ENCODE peak calls at places on chromosomes 11 and 22, in six cellular contexts. X, N, F, Y, T and P are unnamed samples. For H3K4me1, the result is how much of the 10 kb centered on the place peaks cover.

GRCh38 chr11:6251120-6251733 is 8.4 kb upstream of the CCKBR start:
- DNase-seq in N (peak), F (peak), Y (peak), X (peak), T (no peak), P (no peak)

GRCh38 chr22:49229483-49230193 is 598.0 kb downstream of the BRD1 start:
- DNase-seq in T (no peak), N (no peak), F (no peak), Y (no peak), X (no peak), P (peak)

GRCh38 chr11:17745032-17745772 is 10.6 kb downstream of the KCNC1 start:
- DNase-seq in F (no peak), T (no peak), N (no peak), Y (no peak), X (peak), P (peak)

GRCh38 chr11:95512177-95512576 is 277.4 kb downstream of the FAM76B start:
- DNase-seq in F (no peak), X (peak), Y (no peak), N (no peak), T (no peak), P (peak)

GRCh38 chr11:61045271-61045670 is 57.0 kb upstream of the CD5 start:
- DNase-seq in T (no peak), N (no peak), X (no peak), F (no peak), Y (no peak), P (no peak)

GRCh38 chr11:57711414-57712255 is at the start of gene MED19:
- DNase-seq in T (peak), F (no peak), X (peak), N (peak), Y (peak), P (peak)

GRCh38 chr22:17844150-17844549 is 69.9 kb upstream of the BID start:
- DNase-seq in X (no peak), T (no peak), N (no peak), Y (no peak), F (no peak), P (no peak)

GRCh38 chr22:47762141-47762540 is 999.7 kb downstream of the TBC1D22A start:
- DNase-seq in X (no peak), N (no peak), Y (no peak), T (no peak), F (no peak), P (peak)

GRCh38 chr11:74086242-74086884 is 77.5 kb upstream of the UCP3 start:
- DNase-seq in Y (no peak), T (no peak), N (no peak), X (no peak), F (peak), P (no peak)

GRCh38 chr11:19689281-19689975 is 23.2 kb upstream of the NAV2 start:
- DNase-seq in F (no peak), N (no peak), X (no peak), Y (no peak), T (no peak), P (no peak)

GRCh38 chr11:87445002-87445401 is 407.3 kb downstream of the TMEM135 start:
- DNase-seq in Y (no peak), N (no peak), F (no peak), X (no peak), T (no peak), P (no peak)

GRCh38 chr22:32337015-32337414 is 20.7 kb upstream of the RFPL3 start:
- DNase-seq in T (no peak), X (no peak), F (no peak), Y (peak), N (no peak), P (no peak)

GRCh38 chr22:50001388-50002231 is 11.0 kb downstream of the IL17REL start:
- DNase-seq in Y (no peak), T (no peak), F (no peak), N (no peak), X (no peak), P (no peak)

GRCh38 chr22:49966716-49967332 is 6.3 kb downstream of the PIM3 start:
- DNase-seq in N (peak), T (no peak), X (peak), Y (peak), F (peak), P (peak)

GRCh38 chr11:23288001-23288783 is 427.9 kb upstream of the CCDC179 start:
- DNase-seq in Y (no peak), T (no peak), X (no peak), F (no peak), N (no peak), P (no peak)

GRCh38 chr11:117919326-117920275 is 9.6 kb downstream of the TMPRSS13 start:
- DNase-seq in F (no peak), N (no peak), Y (no peak), T (no peak), X (peak), P (peak)

GRCh38 chr11:76694664-76695063 is 24.1 kb upstream of the LRRC32 start:
- DNase-seq in X (no peak), N (no peak), F (no peak), Y (no peak), T (no peak), P (no peak)

GRCh38 chr22:28819253-28820096 is 19.1 kb upstream of the XBP1 start:
- DNase-seq in T (no peak), Y (peak), N (no peak), X (peak), F (no peak), P (no peak)

GRCh38 chr11:62669420-62670161 is 1.9 kb upstream of the UQCC3 start:
- DNase-seq in X (no peak), F (no peak), T (no peak), Y (no peak), N (no peak), P (no peak)

GRCh38 chr22:38313384-38313955 is 3.8 kb downstream of the CSNK1E start:
- DNase-seq in T (peak), F (no peak), Y (peak), X (peak), N (no peak), P (no peak)

GRCh38 chr22:25327018-25327755 is 107.7 kb downstream of the CRYBB2 start:
- DNase-seq in X (no peak), F (no peak), N (no peak), Y (no peak), T (no peak), P (no peak)

GRCh38 chr22:37409557-37409956 is 17.7 kb downstream of the ELFN2 start:
- DNase-seq in T (no peak), X (no peak), N (no peak), Y (no peak), F (no peak), P (no peak)

GRCh38 chr11:58739725-58740430 is 8.1 kb upstream of the GLYAT start:
- DNase-seq in T (no peak), Y (no peak), X (no peak), F (no peak), N (no peak), P (no peak)

GRCh38 chr22:37394341-37394740 is 32.9 kb downstream of the ELFN2 start:
- DNase-seq in N (no peak), T (no peak), Y (no peak), F (no peak), X (no peak), P (no peak)

GRCh38 chr22:24578355-24579241 is 14.3 kb downstream of the LRRC75B start:
- DNase-seq in X (no peak), N (no peak), F (no peak), T (no peak), Y (no peak), P (no peak)

GRCh38 chr11:86551693-86552092 is 120.7 kb downstream of the ME3 start:
- DNase-seq in F (no peak), Y (no peak), X (no peak), T (no peak), N (no peak), P (no peak)

GRCh38 chr22:37218399-37218770 is 6.1 kb upstream of the SSTR3 start:
- DNase-seq in X (no peak), F (no peak), Y (no peak), T (no peak), N (no peak), P (no peak)

GRCh38 chr11:57776577-57776976 is 15.0 kb downstream of the CTNND1 start:
- DNase-seq in N (no peak), F (no peak), Y (no peak), T (no peak), X (no peak), P (no peak)

GRCh38 chr22:20239063-20239950 is 28.8 kb downstream of the RTN4R start:
- DNase-seq in Y (no peak), F (no peak), N (no peak), T (no peak), X (no peak), P (no peak)

GRCh38 chr11:72217856-72218745 is 1.5 kb downstream of the FOLR2 start:
- DNase-seq in F (no peak), Y (peak), N (no peak), T (no peak), X (no peak), P (no peak)

GRCh38 chr11:117535870-117536411 is 208.3 kb downstream of the CEP164 start:
- DNase-seq in N (no peak), T (no peak), Y (no peak), X (no peak), F (no peak), P (no peak)

GRCh38 chr22:38782402-38783094 is 11.4 kb downstream of the DNAL4 start:
- DNase-seq in F (no peak), X (no peak), N (no peak), Y (no peak), T (no peak), P (no peak)

GRCh38 chr11:85685131-85685819 is 720 bp downstream of the CCDC89 start:
- DNase-seq in Y (no peak), N (no peak), T (no peak), X (peak), F (peak), P (no peak)

GRCh38 chr11:15690326-15690725 is 575.6 kb downstream of the INSC start:
- DNase-seq in Y (no peak), T (no peak), X (no peak), N (no peak), F (no peak), P (no peak)

GRCh38 chr11:119055901-119056300 is 1.1 kb downstream of the HYOU1 start:
- DNase-seq in Y (no peak), T (no peak), X (no peak), N (no peak), F (peak), P (no peak)

GRCh38 chr22:40224702-40225101 is 47.0 kb downstream of the TNRC6B start:
- DNase-seq in F (no peak), N (no peak), X (no peak), Y (no peak), T (no peak), P (no peak)

GRCh38 chr22:37465721-37466120 is 20.5 kb downstream of the MFNG start:
- DNase-seq in F (no peak), T (no peak), Y (no peak), N (no peak), X (no peak), P (no peak)

GRCh38 chr11:63916837-63917684 is at the start of gene RCOR2:
- DNase-seq in N (peak), F (peak), X (peak), T (no peak), Y (peak), P (no peak)
- H3K4me1 ChIP-seq in N (under half), F (under half), X (under half), T (under half), Y (half or more), P (under half)

GRCh38 chr11:83945953-83946352 is 659.8 kb upstream of the CCDC90B start:
- DNase-seq in F (no peak), T (no peak), Y (no peak), N (no peak), X (no peak), P (no peak)
- H3K4me3 ChIP-seq in F (no peak), T (no peak), Y (no peak), N (no peak), X (no peak), P (no peak)

DNA sequence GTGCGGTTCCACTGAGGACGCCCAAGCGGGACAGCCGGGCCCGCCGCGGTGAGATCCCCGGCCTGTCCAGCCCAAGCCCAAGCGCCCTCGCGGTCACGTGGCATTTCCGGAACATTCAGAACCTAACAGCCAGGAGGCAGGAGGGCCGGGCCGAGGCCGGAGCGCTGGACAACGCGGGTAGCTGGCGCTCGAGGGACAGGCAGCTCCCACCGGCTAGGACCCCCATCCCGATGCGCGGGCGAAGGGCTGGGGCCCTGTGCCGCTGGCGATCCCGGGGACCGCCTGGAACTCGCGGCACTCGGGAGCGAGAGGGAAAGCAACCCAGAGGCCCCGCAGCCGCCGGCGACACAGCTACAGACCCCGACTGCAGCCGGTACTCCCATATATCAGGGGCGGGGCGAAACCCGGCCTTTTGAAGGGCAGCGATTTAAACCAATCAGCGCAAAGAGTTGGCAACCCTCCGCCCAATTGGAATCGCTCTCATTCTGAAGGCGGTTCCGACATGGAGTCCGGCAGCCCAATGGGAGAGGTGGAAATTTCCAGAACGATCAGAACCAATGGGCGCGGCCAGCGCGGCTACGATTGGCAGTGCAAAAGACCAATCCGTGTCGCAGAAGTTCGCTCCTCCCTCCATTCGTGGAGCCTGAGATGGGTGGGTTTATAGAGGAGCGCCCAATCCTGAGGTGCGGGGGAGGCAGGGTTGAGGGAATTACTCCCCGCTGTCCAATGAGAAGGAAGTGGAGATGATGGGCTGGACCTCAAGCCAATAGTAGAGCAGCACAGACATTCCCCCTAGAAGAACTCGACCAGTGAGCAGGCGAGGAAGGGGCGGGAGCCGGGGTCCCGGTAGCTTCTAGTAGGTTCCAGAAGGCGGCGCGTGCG is at the start of gene STIP1:
- DNase-seq in N (peak), X (peak), Y (peak), T (peak), F (peak), P (peak)
- TF ChIP-seq EP300 in N (peak), X (no peak), Y (no peak), T (peak), F (peak), P (no peak)

DNA sequence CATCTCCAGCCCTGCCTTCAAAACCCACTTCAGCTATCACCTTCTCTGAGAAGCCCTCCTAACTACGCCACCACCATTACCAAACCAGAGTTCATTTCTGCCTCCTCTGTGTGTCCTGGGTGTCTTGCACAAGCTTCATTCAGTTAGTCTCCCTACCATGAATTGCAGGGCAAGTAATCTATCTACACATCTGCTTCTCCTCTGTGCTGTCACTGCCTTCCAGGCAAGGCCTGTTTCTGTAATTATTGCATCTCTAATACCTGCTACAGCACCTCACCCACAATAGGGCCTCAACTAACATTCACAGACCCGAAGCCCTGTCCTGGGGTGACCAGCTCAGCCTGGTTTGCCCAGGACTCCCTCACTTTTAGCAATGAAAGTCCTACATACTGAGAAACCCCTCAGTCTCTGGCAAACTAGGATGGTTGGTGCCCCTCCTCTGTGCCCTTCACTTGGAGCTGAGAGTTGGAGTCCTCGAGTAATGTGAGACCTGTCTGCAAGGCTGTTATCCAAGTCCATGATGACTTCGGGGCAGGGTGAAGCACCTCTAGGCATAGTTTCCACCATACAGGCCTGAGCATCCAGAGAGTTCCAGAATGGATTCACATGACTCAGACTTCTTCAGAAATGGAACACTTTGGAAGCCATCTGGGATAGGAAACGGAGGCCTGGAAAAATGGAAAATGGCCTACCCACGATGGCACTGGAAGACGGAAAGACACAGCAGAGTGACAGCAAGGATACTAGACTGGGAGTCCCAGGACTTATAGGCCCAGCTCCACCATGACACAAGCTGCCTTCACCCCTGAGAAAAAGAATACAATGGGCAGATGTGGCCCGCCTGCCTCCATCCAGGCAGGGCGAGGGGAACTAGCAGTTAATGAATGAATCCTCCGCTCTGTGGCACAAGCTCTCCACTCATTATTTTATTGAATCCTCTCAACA is 269.3 kb downstream of the BUD13 start:
- DNase-seq in F (no peak), Y (no peak), N (no peak), T (no peak), X (no peak), P (no peak)
- H3K4me1 ChIP-seq in F (under half), Y (under half), N (under half), T (under half), X (under half), P (under half)

GRCh38 chr22:26902401-26903029 is 245.1 kb downstream of the MIAT start:
- DNase-seq in Y (no peak), X (no peak), N (no peak), T (no peak), F (no peak), P (no peak)
- H3K4me3 ChIP-seq in Y (peak), X (peak), N (no peak), T (no peak), F (no peak), P (peak)

DNA sequence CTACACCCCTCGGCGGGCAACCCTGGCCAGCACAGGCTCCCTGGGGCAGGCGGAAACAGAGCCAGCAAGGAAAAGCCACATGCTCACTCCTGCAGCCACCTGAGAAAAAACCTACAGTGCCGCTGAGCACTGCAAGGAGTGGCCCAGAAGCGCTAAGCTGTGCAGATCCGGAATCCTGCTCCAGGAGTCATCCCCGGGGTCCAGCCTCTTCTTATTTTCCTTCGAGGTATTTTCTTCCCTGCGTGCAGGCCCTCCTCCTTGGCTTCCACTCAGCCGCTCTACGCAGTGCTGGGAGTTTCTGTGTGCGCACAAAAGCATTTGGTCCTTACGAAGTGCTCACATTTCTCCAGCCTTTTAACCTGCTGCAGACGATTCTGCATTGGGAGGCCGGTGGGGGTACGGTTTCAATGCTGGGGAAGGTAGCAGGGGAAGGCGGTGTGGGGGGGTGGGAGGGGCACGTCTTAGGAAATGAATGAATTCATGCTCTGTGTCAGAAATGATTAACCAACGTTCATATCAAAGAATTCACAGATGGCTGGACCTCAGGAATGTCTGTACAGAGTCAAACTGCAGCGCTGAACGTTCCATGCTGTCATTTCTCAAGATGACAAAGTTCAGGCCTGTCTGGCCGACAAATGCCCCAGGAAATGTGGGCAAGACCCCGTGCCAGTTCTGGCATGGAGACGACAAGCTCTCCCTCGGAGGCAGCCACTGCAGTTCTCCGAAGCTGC is 81.2 kb downstream of the TRMU start:
- DNase-seq in F (no peak), N (no peak), T (no peak), Y (no peak), X (no peak), P (no peak)
- TF ChIP-seq EP300 in F (no peak), N (no peak), T (no peak), Y (no peak), X (no peak), P (no peak)

DNA sequence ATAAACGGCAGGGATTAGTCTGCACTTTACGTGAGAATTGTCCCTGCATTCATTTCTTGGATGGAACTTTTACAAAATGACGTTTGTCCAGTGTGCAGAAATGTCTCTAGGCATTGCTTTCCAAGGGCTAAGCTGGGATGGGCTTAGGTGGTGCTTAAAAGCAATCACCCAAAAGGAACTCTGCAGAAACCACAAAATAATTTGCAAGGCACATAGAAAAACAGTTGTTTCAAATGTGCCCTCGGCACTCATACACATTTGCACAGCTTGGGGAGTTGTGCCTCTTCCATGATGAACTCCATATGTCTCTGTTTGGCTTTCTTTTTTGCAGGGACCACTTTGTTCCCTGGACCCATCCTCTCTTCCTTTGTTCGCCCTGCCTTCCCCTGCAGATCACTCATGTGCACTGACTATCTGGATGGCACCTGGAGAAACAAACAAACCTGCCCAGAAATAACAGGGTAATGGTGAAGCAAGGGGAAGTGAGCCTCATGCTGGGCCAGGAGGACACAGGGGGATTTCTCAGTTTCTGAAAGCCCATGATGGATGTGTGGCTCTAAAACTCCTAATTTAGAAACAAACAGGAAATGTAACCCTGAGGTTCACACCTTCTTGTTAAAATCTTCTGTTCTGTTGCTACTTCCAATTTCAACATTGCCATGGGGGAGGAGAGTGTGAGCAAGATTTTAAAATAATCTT is 150.2 kb downstream of the SNX19 start:
- DNase-seq in N (no peak), Y (no peak), F (no peak), X (no peak), T (peak), P (no peak)
- H3K4me1 ChIP-seq in N (under half), Y (under half), F (under half), X (under half), T (under half), P (under half)

GRCh38 chr11:48020092-48020755 is 39.9 kb downstream of the PTPRJ start:
- DNase-seq in Y (peak), T (peak), X (no peak), N (no peak), F (no peak), P (no peak)

GRCh38 chr11:48017105-48017874 is 36.9 kb downstream of the PTPRJ start:
- DNase-seq in F (no peak), N (no peak), Y (no peak), T (no peak), X (no peak), P (no peak)

GRCh38 chr11:48019230-48019584 is 38.8 kb downstream of the PTPRJ start:
- DNase-seq in F (peak), Y (no peak), X (no peak), T (no peak), N (no peak), P (no peak)

GRCh38 chr11:48018561-48019229 is 38.3 kb downstream of the PTPRJ start:
- DNase-seq in X (no peak), T (no peak), N (no peak), Y (no peak), F (no peak), P (no peak)

GRCh38 chr11:48019597-48019996 is 39.2 kb downstream of the PTPRJ start:
- DNase-seq in N (no peak), X (no peak), Y (peak), F (no peak), T (no peak), P (no peak)
- H3K4me3 ChIP-seq in N (no peak), X (no peak), Y (no peak), F (no peak), T (peak), P (no peak)